ENCODE peak calls at places on chromosomes 2 and 18, in six cellular contexts. S is HCT116, O is Karpas-422, M is astrocyte, K is endothelial cell of umbilical vein, U is neuronal stem cell. V is an unnamed sample.

GRCh38 chr2:85457877-85458316 is 39.4 kb downstream of the SH2D6 start:
- DNase-seq in S (peak), O (no peak), M (peak), K (no peak), U (no peak), V (no peak)

GRCh38 chr2:199988176-199988575 is 32.8 kb downstream of the MAIP1 start:
- DNase-seq in S (no peak), O (no peak), M (peak), K (peak), U (no peak), V (no peak)

GRCh38 chr2:60465736-60466135 is 87.7 kb downstream of the BCL11A start:
- DNase-seq in S (no peak), O (no peak), M (peak), K (no peak), U (no peak), V (no peak)

GRCh38 chr2:65382776-65383357 is 49.5 kb downstream of the SPRED2 start:
- DNase-seq in S (peak), O (no peak), M (peak), K (no peak), U (no peak), V (no peak)

GRCh38 chr2:172095905-172096660 is 6.6 kb downstream of the DLX2 start:
- DNase-seq in S (no peak), O (no peak), M (no peak), K (no peak), U (peak), V (no peak)

GRCh38 chr2:54574107-54574859 is 118.2 kb downstream of the SPTBN1 start:
- DNase-seq in S (no peak), O (no peak), M (peak), K (peak), U (no peak), V (no peak)

GRCh38 chr2:148930046-148930775 is 55.2 kb downstream of the KIF5C start:
- DNase-seq in S (no peak), O (no peak), M (no peak), K (no peak), U (no peak), V (no peak)

GRCh38 chr2:148617219-148617618 is 27.3 kb upstream of the EPC2 start:
- DNase-seq in S (no peak), O (no peak), M (no peak), K (no peak), U (no peak), V (no peak)

GRCh38 chr2:14297906-14298305 is 334.6 kb upstream of the LRATD1 start:
- DNase-seq in S (no peak), O (no peak), M (no peak), K (no peak), U (no peak), V (no peak)

GRCh38 chr2:136286423-136286822 is 168.5 kb upstream of the CXCR4 start:
- DNase-seq in S (no peak), O (no peak), M (no peak), K (no peak), U (no peak), V (no peak)

GRCh38 chr2:34664266-34664665 is 1065.2 kb upstream of the FAM98A start:
- DNase-seq in S (no peak), O (no peak), M (no peak), K (no peak), U (no peak), V (no peak)

GRCh38 chr18:45006934-45007333 is 326.2 kb downstream of the SETBP1 start:
- DNase-seq in S (no peak), O (no peak), M (peak), K (no peak), U (no peak), V (no peak)

GRCh38 chr2:47039913-47040562 is 115.1 kb downstream of the STPG4 start:
- DNase-seq in S (no peak), O (no peak), M (no peak), K (no peak), U (no peak), V (no peak)

GRCh38 chr2:9167718-9168657 is 38.6 kb upstream of the ASAP2 start:
- DNase-seq in S (no peak), O (no peak), M (no peak), K (no peak), U (no peak), V (no peak)

GRCh38 chr2:146363731-146364130 is 1481.1 kb upstream of the ACVR2A start:
- DNase-seq in S (no peak), O (no peak), M (peak), K (no peak), U (no peak), V (no peak)

GRCh38 chr18:73551211-73551610 is 596.4 kb downstream of the FBXO15 start:
- DNase-seq in S (no peak), O (no peak), M (no peak), K (no peak), U (no peak), V (no peak)

GRCh38 chr2:111121873-111122630 is 1.3 kb downstream of the BCL2L11 start:
- DNase-seq in S (peak), O (peak), M (peak), K (peak), U (peak), V (peak)

GRCh38 chr2:150903461-150903860 is 358.2 kb downstream of the RBM43 start:
- DNase-seq in S (no peak), O (no peak), M (no peak), K (no peak), U (no peak), V (no peak)

GRCh38 chr2:109655287-109655686 is 41.1 kb downstream of the SOWAHC start:
- DNase-seq in S (no peak), O (no peak), M (no peak), K (no peak), U (no peak), V (no peak)

GRCh38 chr2:64204006-64204632 is 59.9 kb upstream of the PELI1 start:
- DNase-seq in S (no peak), O (no peak), M (peak), K (peak), U (no peak), V (no peak)

GRCh38 chr18:5894613-5895299 is 566 bp downstream of the TMEM200C start:
- DNase-seq in S (no peak), O (no peak), M (peak), K (no peak), U (peak), V (no peak)

GRCh38 chr18:64966667-64967066 is 784.1 kb upstream of the CDH7 start:
- DNase-seq in S (no peak), O (no peak), M (no peak), K (no peak), U (peak), V (no peak)

GRCh38 chr2:67917332-67918054 is 145.3 kb downstream of the C1D start:
- DNase-seq in S (no peak), O (no peak), M (peak), K (peak), U (no peak), V (no peak)

GRCh38 chr2:143229952-143230351 is 100.7 kb downstream of the ARHGAP15 start:
- DNase-seq in S (no peak), O (no peak), M (no peak), K (no peak), U (peak), V (peak)

GRCh38 chr2:86645752-86646151 is 22.1 kb upstream of the RNF103 start:
- DNase-seq in S (no peak), O (no peak), M (no peak), K (no peak), U (no peak), V (no peak)

GRCh38 chr2:23360571-23361125 is 24.3 kb upstream of the KLHL29 start:
- DNase-seq in S (no peak), O (no peak), M (no peak), K (no peak), U (no peak), V (no peak)

GRCh38 chr18:60775978-60776377 is 403.4 kb upstream of the MC4R start:
- DNase-seq in S (no peak), O (no peak), M (no peak), K (no peak), U (no peak), V (no peak)

GRCh38 chr2:236507393-236508085 is 62.1 kb upstream of the ACKR3 start:
- DNase-seq in S (no peak), O (no peak), M (peak), K (peak), U (no peak), V (no peak)

GRCh38 chr2:120607996-120608395 is 127.7 kb upstream of the GLI2 start:
- DNase-seq in S (no peak), O (no peak), M (no peak), K (no peak), U (no peak), V (no peak)

GRCh38 chr2:149661844-149662243 is 74.3 kb upstream of the MMADHC start:
- DNase-seq in S (no peak), O (no peak), M (peak), K (peak), U (no peak), V (no peak)

GRCh38 chr2:88866756-88867155 is 175.3 kb downstream of the RPIA start:
- DNase-seq in S (no peak), O (no peak), M (no peak), K (no peak), U (no peak), V (no peak)

GRCh38 chr2:88860421-88861075 is 169.1 kb downstream of the RPIA start:
- DNase-seq in S (no peak), O (peak), M (no peak), K (no peak), U (no peak), V (no peak)

GRCh38 chr2:88868861-88869260 is 177.4 kb downstream of the RPIA start:
- DNase-seq in S (no peak), O (no peak), M (no peak), K (no peak), U (no peak), V (no peak)

GRCh38 chr2:88870267-88870839 is 178.9 kb downstream of the RPIA start:
- DNase-seq in S (no peak), O (no peak), M (no peak), K (no peak), U (no peak), V (no peak)

GRCh38 chr2:88865801-88866353 is 174.4 kb downstream of the RPIA start:
- DNase-seq in S (no peak), O (no peak), M (no peak), K (no peak), U (no peak), V (no peak)
- H3K9ac ChIP-seq in S (no peak), O (no peak), M (no peak), K (no peak), U (no peak), V (no peak)

GRCh38 chr2:168529900-168530561 is 74.0 kb downstream of the CERS6 start:
- DNase-seq in S (no peak), O (no peak), M (no peak), K (no peak), U (no peak), V (no peak)

GRCh38 chr2:168528469-168528868 is 72.4 kb downstream of the CERS6 start:
- DNase-seq in S (no peak), O (no peak), M (no peak), K (no peak), U (no peak), V (no peak)

GRCh38 chr2:168530980-168531379 is 74.9 kb downstream of the CERS6 start:
- DNase-seq in S (no peak), O (no peak), M (no peak), K (no peak), U (no peak), V (no peak)

GRCh38 chr2:168528016-168528415 is 71.9 kb downstream of the CERS6 start:
- DNase-seq in S (no peak), O (no peak), M (no peak), K (no peak), U (no peak), V (no peak)

GRCh38 chr2:168529054-168529833 is 73.2 kb downstream of the CERS6 start:
- DNase-seq in S (no peak), O (no peak), M (no peak), K (no peak), U (no peak), V (no peak)
- H3K9ac ChIP-seq in S (no peak), O (no peak), M (no peak), K (no peak), U (no peak), V (no peak)

DNA sequence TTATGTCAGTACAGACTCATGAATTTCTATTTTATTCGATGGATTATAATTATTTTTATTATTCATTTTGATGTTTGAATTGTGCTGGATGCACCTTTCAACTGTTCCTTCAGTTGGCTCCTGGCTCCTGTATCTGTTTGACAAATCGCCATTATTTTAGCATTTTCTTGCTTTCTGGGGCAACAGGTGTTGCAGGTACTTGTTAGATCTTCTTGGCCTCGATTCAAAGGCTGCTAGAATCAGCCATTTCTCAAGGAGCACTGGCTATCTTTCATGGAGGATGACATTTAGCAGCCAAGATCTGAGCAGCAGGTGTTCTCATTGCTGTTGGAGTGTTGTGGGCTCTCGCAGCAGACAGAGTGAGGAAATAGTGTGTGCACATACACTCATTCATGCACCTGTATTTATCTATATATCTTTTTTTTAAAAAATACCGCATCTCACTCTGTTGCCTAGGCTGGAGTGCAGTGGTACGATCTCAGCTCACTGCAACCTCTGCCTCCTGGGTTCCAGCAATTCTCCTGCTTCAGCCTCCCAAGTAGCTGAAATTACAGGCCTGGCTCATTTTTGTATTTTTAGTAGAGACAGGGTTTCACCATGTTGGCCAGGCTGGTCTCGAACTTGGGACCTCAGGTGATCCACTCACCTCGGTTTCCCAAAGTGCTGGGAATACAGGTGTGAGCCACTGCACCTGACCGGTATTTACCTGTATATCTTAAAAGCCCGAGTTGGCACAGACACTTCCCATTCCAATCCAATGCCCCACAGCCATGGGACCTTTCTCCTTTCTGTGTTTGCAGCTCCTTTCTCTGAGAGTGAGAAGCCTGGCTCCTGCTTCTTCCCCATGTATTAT is 52.3 kb downstream of the INPP5D start:
- DNase-seq in S (no peak), O (no peak), M (no peak), K (no peak), U (no peak), V (no peak)
- H3K9ac ChIP-seq in S (no peak), O (no peak), M (no peak), K (no peak), U (no peak), V (no peak)

GRCh38 chr2:174776686-174777085 is 12.4 kb upstream of the CHRNA1 start:
- DNase-seq in S (no peak), O (no peak), M (no peak), K (no peak), U (no peak), V (no peak)

GRCh38 chr2:174777334-174777733 is 13.1 kb upstream of the CHRNA1 start:
- DNase-seq in S (no peak), O (no peak), M (no peak), K (no peak), U (no peak), V (no peak)

GRCh38 chr2:174779361-174779928 is 15.2 kb upstream of the CHRNA1 start:
- DNase-seq in S (no peak), O (no peak), M (peak), K (no peak), U (no peak), V (no peak)

GRCh38 chr2:174780191-174780590 is 15.9 kb upstream of the CHRNA1 start:
- DNase-seq in S (no peak), O (no peak), M (peak), K (no peak), U (no peak), V (no peak)

GRCh38 chr2:174778479-174778962 is 14.2 kb upstream of the CHRNA1 start:
- DNase-seq in S (no peak), O (no peak), M (peak), K (no peak), U (no peak), V (no peak)
- H3K9ac ChIP-seq in S (no peak), O (no peak), M (peak), K (no peak), U (no peak), V (peak)

DNA sequence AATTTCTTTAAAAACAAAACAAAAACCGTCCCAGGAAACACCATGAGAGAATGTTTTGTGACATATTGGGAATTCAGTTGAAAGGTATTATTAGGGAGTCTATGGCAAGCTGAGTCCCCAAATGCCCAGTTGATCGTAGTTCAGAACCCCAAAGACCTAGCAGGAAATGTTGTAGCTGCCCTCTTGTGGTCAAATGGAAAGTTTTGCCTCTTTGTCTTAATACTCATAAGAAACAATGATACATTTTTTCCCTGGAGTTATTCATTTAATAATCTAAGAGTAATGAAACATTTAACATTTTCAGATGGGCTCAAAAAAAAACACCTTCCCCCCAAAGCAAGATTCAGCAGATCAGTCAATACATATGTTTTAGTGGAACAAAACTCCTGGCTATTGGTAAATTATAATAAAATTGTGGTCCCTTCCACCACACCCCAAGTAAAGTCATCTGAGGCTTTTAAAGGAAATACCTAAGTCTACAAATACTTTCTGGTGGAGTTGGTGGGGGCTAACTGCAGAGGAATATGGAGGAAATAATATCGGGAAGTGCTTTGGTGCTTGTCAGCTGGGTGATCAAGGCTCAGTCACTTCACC is 37.8 kb upstream of the EFEMP1 start:
- DNase-seq in S (peak), O (peak), M (peak), K (peak), U (peak), V (peak)
- H3K9ac ChIP-seq in S (no peak), O (no peak), M (peak), K (peak), U (no peak), V (no peak)

DNA sequence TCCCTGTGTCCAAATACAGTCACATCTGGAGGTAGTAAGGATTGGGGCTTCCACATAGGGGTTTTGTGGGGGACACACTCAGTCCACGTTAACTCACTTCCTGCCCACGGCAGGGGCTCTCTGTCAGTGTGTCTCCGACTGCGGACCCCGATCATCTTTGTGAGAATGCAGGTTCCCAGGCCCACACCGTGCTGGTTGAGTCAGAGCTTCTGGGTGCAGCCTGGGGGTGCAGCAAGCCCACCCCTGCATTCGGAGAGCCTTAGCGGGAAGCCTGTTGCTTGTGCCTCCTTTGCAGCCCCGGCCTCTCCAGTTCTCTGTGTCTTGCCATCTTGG is 28.0 kb downstream of the HPCAL1 start:
- DNase-seq in S (no peak), O (no peak), M (no peak), K (no peak), U (no peak), V (no peak)
- H3K9ac ChIP-seq in S (peak), O (no peak), M (peak), K (peak), U (no peak), V (peak)

GRCh38 chr2:209525336-209525735 is 101.5 kb downstream of the MAP2 start:
- DNase-seq in S (no peak), O (no peak), M (peak), K (no peak), U (no peak), V (peak)

GRCh38 chr2:209523778-209524362 is 100.0 kb downstream of the MAP2 start:
- DNase-seq in S (no peak), O (no peak), M (peak), K (no peak), U (peak), V (no peak)

GRCh38 chr2:209525834-209526281 is 102.0 kb downstream of the MAP2 start:
- DNase-seq in S (no peak), O (no peak), M (peak), K (peak), U (no peak), V (no peak)

GRCh38 chr2:209523041-209523740 is 99.3 kb downstream of the MAP2 start:
- DNase-seq in S (no peak), O (no peak), M (peak), K (no peak), U (no peak), V (no peak)

DNA sequence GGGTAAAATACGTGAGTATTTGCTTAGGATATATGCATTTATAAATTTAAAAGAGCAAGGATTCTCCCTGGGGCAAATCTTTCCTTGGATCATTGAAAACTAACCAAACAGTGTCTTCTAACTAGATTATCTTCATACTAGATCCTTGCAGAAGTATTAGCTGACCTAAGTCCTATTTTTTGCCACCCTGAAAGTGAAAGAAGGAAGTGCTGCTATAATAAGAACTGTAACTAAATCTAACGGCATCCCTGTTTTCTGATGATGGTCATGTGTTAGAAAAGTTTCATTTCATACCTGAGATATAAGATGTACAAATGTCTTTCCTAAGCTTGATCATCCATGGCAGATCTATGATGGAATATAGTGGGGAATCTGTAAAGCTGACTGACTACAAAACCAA is 102.7 kb downstream of the MAP2 start:
- DNase-seq in S (no peak), O (peak), M (no peak), K (peak), U (no peak), V (no peak)
- H3K9ac ChIP-seq in S (no peak), O (no peak), M (peak), K (peak), U (no peak), V (no peak)

DNA sequence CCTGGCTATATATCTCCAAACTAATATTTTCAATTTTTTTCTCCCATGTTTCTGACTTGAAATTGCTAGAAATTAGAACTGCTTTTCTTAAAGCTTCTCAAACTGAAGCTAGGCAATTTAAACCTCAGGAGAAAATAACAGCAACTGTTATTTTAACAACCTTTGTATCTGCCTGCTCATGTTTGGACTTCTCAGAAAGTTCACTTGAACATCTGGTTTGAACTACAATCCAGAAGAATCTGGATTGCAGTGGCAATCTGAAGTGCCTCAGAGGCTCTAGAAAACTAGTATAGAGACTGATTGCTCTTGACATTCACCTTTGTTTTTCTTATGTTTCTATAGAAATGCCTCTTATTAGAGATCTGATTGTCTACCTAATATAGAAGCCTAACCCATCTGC is 64.1 kb downstream of the STAT4 start:
- DNase-seq in S (no peak), O (no peak), M (no peak), K (no peak), U (no peak), V (no peak)
- H3K9ac ChIP-seq in S (no peak), O (no peak), M (no peak), K (no peak), U (no peak), V (no peak)